ENCODE peak calls at places on chromosome 3, in five cellular contexts. P is skeletal muscle cell, B is Right ventricle myocardium inferior, H is T-cell, F is WTC11. S is an unnamed sample.

GRCh38 chr3:160956785-160957184 is 148.4 kb downstream of the B3GALNT1 start:
- DNase-seq in P (no peak), B (no peak), H (no peak), F (no peak), S (no peak)

GRCh38 chr3:22714758-22715157 is 488.4 kb upstream of the UBE2E2 start:
- DNase-seq in P (no peak), B (no peak), H (no peak), F (no peak), S (peak; percentile 0)

GRCh38 chr3:97256060-97256459 is 441.7 kb downstream of the EPHA6 start:
- DNase-seq in P (no peak), B (no peak), H (no peak), F (no peak), S (no peak)

GRCh38 chr3:183253364-183253960 is 409 bp downstream of the B3GNT5 start:
- DNase-seq in P (no peak), B (peak; percentile 92), H (no peak), F (peak; percentile 33), S (peak; percentile 63)

GRCh38 chr3:64209866-64210609 is 15.2 kb downstream of the PRICKLE2 start:
- DNase-seq in P (no peak), B (peak; percentile 86), H (no peak), F (no peak), S (no peak)

GRCh38 chr3:72722930-72723726 is 125.1 kb downstream of the SHQ1 start:
- DNase-seq in P (peak; percentile 32), B (peak; percentile 70), H (no peak), F (no peak), S (peak; percentile 80)

GRCh38 chr3:134663646-134664456 is 13.0 kb upstream of the KY start:
- DNase-seq in P (no peak), B (no peak), H (no peak), F (no peak), S (peak; percentile 69)

GRCh38 chr3:4503050-4503449 is 9.9 kb downstream of the ITPR1 start:
- DNase-seq in P (no peak), B (no peak), H (no peak), F (no peak), S (no peak)

GRCh38 chr3:48715179-48715800 is 1.7 kb downstream of the IP6K2 start:
- DNase-seq in P (no peak), B (no peak), H (no peak), F (no peak), S (peak; percentile 26)

GRCh38 chr3:64743166-64743565 is 55.4 kb upstream of the ADAMTS9 start:
- DNase-seq in P (no peak), B (no peak), H (no peak), F (no peak), S (no peak)

GRCh38 chr3:67654099-67654831 is at the start of gene SUCLG2:
- DNase-seq in P (peak; percentile 52), B (peak; percentile 96), H (peak; percentile 72), F (peak; percentile 87), S (peak; percentile 90)

GRCh38 chr3:124126446-124127017 is 134.6 kb upstream of the ROPN1 start:
- DNase-seq in P (no peak), B (no peak), H (no peak), F (no peak), S (no peak)

GRCh38 chr3:30741870-30742269 is 135.5 kb downstream of the TGFBR2 start:
- DNase-seq in P (no peak), B (no peak), H (no peak), F (no peak), S (peak; percentile 26)

S was measured in LHCN-M2.